ENCODE peak calls at places on chromosomes 2 and 18, in eight cellular contexts. O, D, Q, N, G, A, H and Z are unnamed samples.
A peak's percentile ranks its signal among the peaks of the same experiment; 100 is the strongest.

GRCh38 chr2:112137516-112138142 is 556 bp upstream of the FBLN7 start:
- DNase-seq in O (no peak), D (peak; percentile 13), Q (no peak), N (peak; percentile 74), G (no peak), A (no peak), H (peak; percentile 71), Z (no peak)

GRCh38 chr2:73851274-73851673 is 22.5 kb downstream of the STAMBP start:
- DNase-seq in O (peak; percentile 28), D (no peak), Q (no peak), N (peak; percentile 39), G (peak; percentile 30), A (no peak), H (peak; percentile 58), Z (no peak)

GRCh38 chr18:52160652-52161051 is 179.3 kb upstream of the DCC start:
- DNase-seq in O (no peak), D (no peak), Q (no peak), N (peak; percentile 96), G (no peak), A (no peak), H (peak; percentile 98), Z (no peak)

GRCh38 chr2:184072470-184072869 is 525.9 kb upstream of the ZNF804A start:
- DNase-seq in O (no peak), D (no peak), Q (no peak), N (no peak), G (no peak), A (no peak), H (no peak), Z (no peak)

GRCh38 chr18:59908790-59909189 is 9.0 kb downstream of the PMAIP1 start:
- DNase-seq in O (peak; percentile 40), D (no peak), Q (no peak), N (peak; percentile 80), G (no peak), A (no peak), H (peak; percentile 70), Z (no peak)

GRCh38 chr18:76494181-76494540 is 881 bp downstream of the ZNF516 start:
- DNase-seq in O (peak; percentile 38), D (peak; percentile 47), Q (no peak), N (no peak), G (peak; percentile 37), A (no peak), H (peak; percentile 45), Z (peak; percentile 56)

GRCh38 chr18:22816266-22817176 is 116.6 kb upstream of the RBBP8 start:
- DNase-seq in O (no peak), D (no peak), Q (no peak), N (no peak), G (no peak), A (no peak), H (no peak), Z (no peak)

GRCh38 chr2:100046961-100047950 is 95.1 kb downstream of the AFF3 start:
- DNase-seq in O (no peak), D (no peak), Q (no peak), N (no peak), G (no peak), A (no peak), H (no peak), Z (peak; percentile 49)

GRCh38 chr2:169659314-169659713 is 34.9 kb downstream of the CFAP210 start:
- DNase-seq in O (no peak), D (no peak), Q (no peak), N (no peak), G (peak; percentile 51), A (no peak), H (no peak), Z (no peak)

GRCh38 chr2:75466708-75467311 is 93.9 kb downstream of the EVA1A start:
- DNase-seq in O (peak; percentile 48), D (peak; percentile 29), Q (peak; percentile 68), N (peak; percentile 46), G (peak; percentile 43), A (no peak), H (peak; percentile 57), Z (peak; percentile 40)
- TF ChIP-seq CTCF in O (peak; percentile 62), D (peak; percentile 65), Q (peak; percentile 74), N (peak; percentile 66), G (peak; percentile 90), A (peak; percentile 73), H (peak; percentile 63), Z (peak; percentile 68)

DNA sequence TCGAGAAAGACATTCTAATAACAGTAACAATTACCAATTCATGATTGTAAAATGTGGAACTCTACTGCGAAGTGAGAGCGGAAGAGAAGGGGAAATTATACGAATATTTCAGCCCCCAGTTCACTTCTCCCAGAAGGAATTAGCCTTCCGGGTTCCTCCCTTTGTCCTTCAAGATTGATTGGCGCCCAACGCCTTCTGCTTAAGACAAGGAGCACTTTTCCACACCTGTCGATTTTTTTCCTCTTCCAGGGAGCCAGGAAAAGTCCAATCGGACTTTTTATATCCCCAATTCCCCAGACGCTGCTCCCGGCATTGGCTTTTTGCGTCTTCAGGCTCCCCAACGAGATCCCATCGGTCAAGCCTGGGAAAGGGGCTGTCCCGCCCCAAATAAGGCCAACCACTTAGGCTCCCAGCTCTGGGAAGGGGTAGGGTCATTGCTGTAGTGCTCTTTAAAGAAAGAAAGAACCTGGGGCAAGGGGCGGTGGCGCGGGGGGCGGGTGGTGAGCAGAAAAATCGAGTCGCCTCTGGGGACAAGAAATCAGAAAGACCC is 1.5 kb downstream of the DSC2 start:
- DNase-seq in O (no peak), D (no peak), Q (peak; percentile 46), N (no peak), G (no peak), A (no peak), H (peak; percentile 31), Z (no peak)
- H3K4me3 ChIP-seq in O (no peak overlapping the region), D (peak overlapping the region; percentile 36), Q (peak overlapping the region; percentile 72), N (peak overlapping the region; percentile 87), G (no peak overlapping the region), A (no peak overlapping the region), H (peak overlapping the region; percentile 80), Z (no peak overlapping the region)

GRCh38 chr2:232981767-232982360 is 31.2 kb downstream of the NGEF start:
- DNase-seq in O (no peak), D (no peak), Q (no peak), N (no peak), G (no peak), A (no peak), H (no peak), Z (no peak)
- TF ChIP-seq CTCF in O (peak; percentile 1), D (no peak), Q (no peak), N (no peak), G (no peak), A (no peak), H (peak; percentile 13), Z (no peak)

DNA sequence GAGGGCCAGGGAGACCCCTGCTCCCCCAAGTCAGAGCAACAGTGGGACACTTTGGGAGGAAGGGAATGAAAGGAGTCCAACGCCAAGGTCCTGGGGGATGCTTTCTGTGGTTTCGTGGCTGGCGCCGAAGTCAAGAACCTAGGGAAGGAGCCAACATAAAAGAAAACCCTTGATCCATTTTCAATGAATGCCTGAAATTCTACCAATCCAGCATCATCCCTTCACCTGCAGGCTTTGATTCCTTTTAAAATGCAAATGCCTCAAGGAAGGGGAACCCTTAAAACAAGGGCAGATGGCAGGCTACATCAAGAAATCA is 123.4 kb upstream of the SLC1A4 start:
- DNase-seq in O (no peak), D (no peak), Q (no peak), N (no peak), G (no peak), A (no peak), H (no peak), Z (no peak)
- H3K4me3 ChIP-seq in O (no peak overlapping the region), D (peak overlapping the region; percentile 24), Q (no peak overlapping the region), N (no peak overlapping the region), G (no peak overlapping the region), A (no peak overlapping the region), H (peak overlapping the region; percentile 24), Z (peak overlapping the region; percentile 36)

DNA sequence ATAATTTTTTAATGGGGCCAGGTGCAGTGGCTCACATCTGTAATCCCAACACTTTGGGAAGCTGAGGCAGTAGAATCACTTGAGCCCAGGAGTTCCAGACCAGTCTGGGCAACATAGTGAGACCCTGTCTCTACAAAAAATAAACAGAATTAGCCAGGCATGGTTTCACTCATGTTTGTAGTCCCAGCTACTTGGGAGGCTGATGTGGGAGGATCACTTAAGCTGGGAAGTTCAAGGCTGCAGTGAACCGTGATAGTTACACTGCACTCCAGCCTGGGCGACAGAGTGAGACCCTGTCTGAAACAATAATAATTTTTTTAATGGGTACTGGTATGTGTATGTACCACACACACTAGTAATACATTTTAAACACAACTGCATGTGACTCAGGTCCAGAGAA is 2.4 kb downstream of the ARL6IP6 start:
- DNase-seq in O (no peak), D (no peak), Q (no peak), N (no peak), G (no peak), A (no peak), H (no peak), Z (no peak)
- TF ChIP-seq CTCF in O (no peak), D (no peak), Q (no peak), N (no peak), G (no peak), A (no peak), H (no peak), Z (no peak)

GRCh38 chr2:20221169-20221938 is 3.6 kb downstream of the SDC1 start:
- DNase-seq in O (no peak), D (peak; percentile 46), Q (no peak), N (peak; percentile 68), G (no peak), A (no peak), H (peak; percentile 77), Z (peak; percentile 57)

GRCh38 chr2:20221939-20222768 is 2.8 kb downstream of the SDC1 start:
- DNase-seq in O (peak; percentile 45), D (no peak), Q (no peak), N (no peak), G (no peak), A (no peak), H (no peak), Z (no peak)

GRCh38 chr2:20223345-20224190 is 1.4 kb downstream of the SDC1 start:
- DNase-seq in O (peak; percentile 39), D (peak; percentile 55), Q (peak; percentile 49), N (no peak), G (no peak), A (no peak), H (peak; percentile 46), Z (peak; percentile 52)

GRCh38 chr2:20224191-20224715 is 677 bp downstream of the SDC1 start:
- DNase-seq in O (peak; percentile 45), D (no peak), Q (peak; percentile 45), N (no peak), G (no peak), A (no peak), H (no peak), Z (no peak)

GRCh38 chr2:20222769-20223344 is 2.1 kb downstream of the SDC1 start:
- DNase-seq in O (no peak), D (no peak), Q (no peak), N (no peak), G (no peak), A (no peak), H (no peak), Z (no peak)
- H3K4me3 ChIP-seq in O (peak overlapping the region; percentile 66), D (no peak overlapping the region), Q (no peak overlapping the region), N (peak overlapping the region; percentile 81), G (no peak overlapping the region), A (peak overlapping the region; percentile 87), H (peak overlapping the region; percentile 88), Z (peak overlapping the region; percentile 66)